ENCODE peak calls at places on chromosomes 4 and X, in five cellular contexts. I is PC-3, N is GM23338, W is MM.1S, M is OCI-LY7. K is an unnamed sample.

GRCh38 chr4:30903493-30903892 is 183.3 kb downstream of the PCDH7 start:
- DNase-seq in M (no peak), W (no peak), N (no peak), I (peak; percentile 12), K (peak; percentile 18)

GRCh38 chr4:83075271-83075670 is 39.3 kb downstream of the PLAC8 start:
- DNase-seq in N (no peak), W (no peak), I (no peak), M (no peak), K (peak; percentile 47)

GRCh38 chr4:99846891-99847290 is 30.3 kb downstream of the DAPP1 start:
- DNase-seq in N (no peak), M (no peak), I (no peak), W (no peak), K (no peak)

GRCh38 chr4:71344067-71344466 is 5.2 kb downstream of the SLC4A4 start:
- DNase-seq in W (no peak), M (no peak), I (no peak), N (no peak), K (no peak)

GRCh38 chrX:14801136-14801535 is 71.7 kb downstream of the FANCB start:
- DNase-seq in M (no peak), I (peak; percentile 62), N (no peak), W (no peak), K (peak; percentile 63)

GRCh38 chr4:60884545-60884944 is 315.6 kb upstream of the ADGRL3 start:
- DNase-seq in W (no peak), N (no peak), M (no peak), I (no peak), K (no peak)

GRCh38 chr4:56217383-56217890 is 169.9 kb downstream of the AASDH start:
- DNase-seq in W (no peak), I (no peak), M (no peak), N (no peak), K (no peak)

GRCh38 chr4:63728480-63729177 is 680.6 kb downstream of the TECRL start:
- DNase-seq in W (no peak), M (no peak), I (no peak), N (peak; percentile 44), K (no peak)

GRCh38 chr4:53061467-53061866 is 199.3 kb downstream of the RASL11B start:
- DNase-seq in N (no peak), I (no peak), M (no peak), W (no peak), K (no peak)

GRCh38 chr4:73816814-73817213 is 19.7 kb upstream of the CXCL6 start:
- DNase-seq in M (no peak), N (no peak), W (peak; percentile 53), I (peak; percentile 89), K (peak; percentile 80)

GRCh38 chrX:136028383-136028984 is 43.2 kb downstream of the SLC9A6 start:
- DNase-seq in I (peak; percentile 80), W (peak; percentile 73), M (peak; percentile 43), N (peak; percentile 47), K (peak; percentile 65)

GRCh38 chr4:147760176-147760575 is 28.3 kb downstream of the ARHGAP10 start:
- DNase-seq in M (no peak), W (no peak), N (no peak), I (peak; percentile 79), K (no peak)

GRCh38 chr4:169668069-169668721 is 47.8 kb downstream of the CLCN3 start:
- DNase-seq in W (no peak), I (no peak), M (no peak), N (no peak), K (no peak)

GRCh38 chr4:163107754-163108153 is 58.9 kb downstream of the NAF1 start:
- DNase-seq in M (no peak), W (peak; percentile 28), N (peak; percentile 14), I (peak; percentile 30), K (peak; percentile 23)

GRCh38 chr4:101464596-101464995 is 117.3 kb upstream of the PPP3CA start:
- DNase-seq in I (no peak), W (no peak), N (peak; percentile 11), M (no peak), K (no peak)

GRCh38 chr4:174522183-174523002 is at the start of gene HPGD:
- DNase-seq in W (peak; percentile 76), I (peak; percentile 61), M (peak; percentile 31), N (peak; percentile 73), K (peak; percentile 46)

GRCh38 chr4:105146286-105147219 is at the start of gene TET2:
- DNase-seq in N (peak; percentile 70), W (peak; percentile 72), M (peak; percentile 50), I (peak; percentile 72), K (peak; percentile 91)

GRCh38 chr4:142840516-142841123 is 5.5 kb downstream of the INPP4B start:
- DNase-seq in I (peak; percentile 79), W (peak; percentile 43), N (peak; percentile 43), M (peak; percentile 14), K (peak; percentile 75)

GRCh38 chrX:150893936-150894335 is 4.5 kb downstream of the CD99L2 start:
- DNase-seq in I (no peak), N (no peak), W (no peak), M (no peak), K (no peak)

GRCh38 chrX:136260801-136261200 is 9.6 kb upstream of the MAP7D3 start:
- DNase-seq in N (no peak), M (no peak), W (no peak), I (peak; percentile 87), K (peak; percentile 82)

GRCh38 chrX:3713225-3713936 is at the start of gene PRKX:
- DNase-seq in W (peak; percentile 63), I (peak; percentile 66), N (peak; percentile 55), M (peak; percentile 74), K (peak; percentile 65)

GRCh38 chr4:3702084-3702521 is 64.1 kb upstream of the ADRA2C start:
- DNase-seq in W (no peak), N (no peak), M (no peak), I (no peak), K (no peak)

GRCh38 chrX:70016513-70016912 is 33.2 kb downstream of the AWAT2 start:
- DNase-seq in I (no peak), W (no peak), M (no peak), N (no peak), K (no peak)

GRCh38 chrX:154051210-154051810 is 31.6 kb upstream of the IRAK1 start:
- DNase-seq in M (peak; percentile 60), N (peak; percentile 78), I (peak; percentile 70), W (peak; percentile 57), K (peak; percentile 67)

GRCh38 chrX:67524428-67524827 is 19.4 kb upstream of the AR start:
- DNase-seq in N (no peak), M (no peak), W (no peak), I (no peak), K (no peak)

GRCh38 chr4:89489338-89489771 is 181.8 kb upstream of the GPRIN3 start:
- DNase-seq in W (no peak), N (peak; percentile 57), I (no peak), M (no peak), K (no peak)

GRCh38 chrX:153378607-153379006 is 22.5 kb downstream of the PNMA6E start:
- DNase-seq in I (no peak), M (no peak), W (no peak), N (no peak), K (no peak)

GRCh38 chr4:182873726-182874125 is 43.5 kb downstream of the DCTD start:
- DNase-seq in N (no peak), W (no peak), I (no peak), M (no peak), K (no peak)

DNA sequence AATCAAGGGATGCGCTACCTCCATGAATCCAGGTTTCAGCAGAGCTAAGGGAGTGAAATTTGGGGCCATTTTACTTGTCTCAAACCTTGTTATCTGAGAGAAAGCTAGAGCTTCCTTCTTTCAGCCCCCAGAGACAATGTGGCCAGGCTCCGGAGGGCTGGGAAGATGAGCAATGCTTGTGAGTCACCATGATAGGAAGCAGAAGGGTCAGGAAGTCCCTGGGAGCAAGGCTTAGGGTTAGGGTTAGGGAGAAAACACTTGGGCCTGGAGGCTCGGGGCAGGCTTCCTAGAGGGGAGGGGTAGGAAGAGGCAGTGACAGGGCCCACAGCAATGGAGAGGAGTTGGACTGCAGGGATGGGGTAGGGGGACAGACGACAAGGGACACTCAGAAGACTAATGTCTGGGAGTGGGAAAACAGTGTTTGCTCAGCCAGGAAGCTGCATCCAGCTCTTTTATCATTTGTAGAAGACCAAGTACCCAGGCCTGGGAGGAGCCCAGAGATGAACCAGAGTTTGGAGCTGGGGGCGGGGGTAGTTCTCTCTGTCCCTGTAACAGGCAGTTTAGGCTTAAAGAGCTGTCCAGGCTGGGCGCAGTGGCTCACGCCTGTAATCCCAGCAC is 16.4 kb upstream of the PORCN start:
- DNase-seq in I (peak; percentile 40), M (no peak), W (no peak), N (no peak), K (peak; percentile 68)
- TF ChIP-seq EZH2phosphoT487 in I (no peak), M (no peak), W (no peak), N (no peak), K (no peak)

GRCh38 chr4:179130122-179130714 is 1688.0 kb upstream of the AGA start:
- DNase-seq in I (no peak), M (no peak), N (no peak), W (no peak), K (no peak)
- H3K4me2 ChIP-seq in I (no peak overlapping the region), M (no peak overlapping the region), N (no peak overlapping the region), W (no peak overlapping the region), K (no peak overlapping the region)

GRCh38 chrX:139158256-139158655 is 372.3 kb upstream of the F9 start:
- DNase-seq in M (no peak), N (peak; percentile 29), I (peak; percentile 55), W (no peak), K (no peak)
- TF ChIP-seq EZH2phosphoT487 in M (no peak), N (no peak), I (no peak), W (no peak), K (no peak)

GRCh38 chrX:49037883-49038475 is 5.2 kb downstream of the TFE3 start:
- DNase-seq in I (peak; percentile 28), M (no peak), W (no peak), N (no peak), K (peak; percentile 62)

GRCh38 chrX:49040376-49040955 is 2.7 kb downstream of the TFE3 start:
- DNase-seq in M (no peak), I (peak; percentile 35), N (peak; percentile 52), W (no peak), K (peak; percentile 47)

GRCh38 chrX:49042581-49043219 is 457 bp downstream of the TFE3 start:
- DNase-seq in W (no peak), N (no peak), I (no peak), M (no peak), K (no peak)

GRCh38 chrX:49041683-49042529 is 1.3 kb downstream of the TFE3 start:
- DNase-seq in I (peak; percentile 60), W (no peak), M (peak; percentile 27), N (peak; percentile 21), K (peak; percentile 55)

GRCh38 chrX:49039598-49040375 is 3.4 kb downstream of the TFE3 start:
- DNase-seq in N (peak; percentile 95), I (peak; percentile 95), W (peak; percentile 60), M (peak; percentile 68), K (peak; percentile 93)
- H3K4me2 ChIP-seq in N (peak overlapping the region; percentile 74), I (peak overlapping the region; percentile 91), W (peak overlapping the region; percentile 58), M (peak overlapping the region; percentile 68), K (peak overlapping the region; percentile 91)

GRCh38 chr4:137946423-137946822 is 295.7 kb downstream of the SLC7A11 start:
- DNase-seq in I (peak; percentile 7), M (no peak), N (no peak), W (no peak), K (peak; percentile 40)
- TF ChIP-seq EZH2phosphoT487 in I (no peak), M (no peak), N (no peak), W (no peak), K (no peak)

K was measured in GM23248.